ENCODE peak calls at places on chromosomes 5 and 9, in four cellular contexts. One of them, this sample, is unnamed. For H3K4me1, the result is how much of the 10 kb centered on the place peaks cover.

GRCh38 chr9:130276121-130276520 is 10.6 kb downstream of the HMCN2 start:
- DNase-seq in tibial artery: no peak
- DNase-seq in body of pancreas: no peak
- DNase-seq in colonic mucosa: no peak
- DNase-seq in this sample: no peak

GRCh38 chr5:138610468-138611294 is 35.5 kb upstream of the HSPA9 start:
- DNase-seq in colonic mucosa: no peak
- DNase-seq in body of pancreas: no peak
- DNase-seq in tibial artery: no peak
- DNase-seq in this sample: no peak

GRCh38 chr5:105392710-105393149 is 1830.1 kb upstream of the NUDT12 start:
- DNase-seq in body of pancreas: no peak
- DNase-seq in colonic mucosa: no peak
- DNase-seq in tibial artery: no peak
- DNase-seq in this sample: no peak

GRCh38 chr9:23232831-23233230 is 593.2 kb downstream of the ELAVL2 start:
- DNase-seq in colonic mucosa: no peak
- DNase-seq in body of pancreas: no peak
- DNase-seq in tibial artery: no peak
- DNase-seq in this sample: no peak

GRCh38 chr5:154474267-154474956 is 3.6 kb downstream of the HAND1 start:
- DNase-seq in tibial artery: no peak
- DNase-seq in colonic mucosa: no peak
- DNase-seq in body of pancreas: no peak
- DNase-seq in this sample: no peak

GRCh38 chr5:139711852-139712171 is 63.7 kb downstream of the CXXC5 start:
- DNase-seq in body of pancreas: peak
- DNase-seq in tibial artery: no peak
- DNase-seq in colonic mucosa: no peak
- DNase-seq in this sample: no peak

GRCh38 chr9:132955123-132955522 is 10.7 kb upstream of the TSC1 start:
- DNase-seq in tibial artery: no peak
- DNase-seq in colonic mucosa: no peak
- DNase-seq in body of pancreas: no peak
- DNase-seq in this sample: no peak

GRCh38 chr5:154397652-154398406 is 48.0 kb upstream of the SAP30L start:
- DNase-seq in body of pancreas: peak
- DNase-seq in tibial artery: no peak
- DNase-seq in colonic mucosa: peak
- DNase-seq in this sample: no peak

GRCh38 chr9:4241552-4241951 is 58.3 kb downstream of the GLIS3 start:
- DNase-seq in tibial artery: no peak
- DNase-seq in colonic mucosa: no peak
- DNase-seq in body of pancreas: no peak
- DNase-seq in this sample: no peak

GRCh38 chr9:134289241-134289875 is 36.9 kb upstream of the RXRA start:
- DNase-seq in body of pancreas: no peak
- DNase-seq in tibial artery: no peak
- DNase-seq in colonic mucosa: no peak
- DNase-seq in this sample: no peak

GRCh38 chr9:96009690-96010477 is 134.4 kb downstream of the ERCC6L2 start:
- DNase-seq in body of pancreas: no peak
- DNase-seq in colonic mucosa: no peak
- DNase-seq in tibial artery: no peak
- DNase-seq in this sample: no peak

GRCh38 chr9:93132287-93132927 is 1.6 kb downstream of the NINJ1 start:
- DNase-seq in colonic mucosa: peak
- DNase-seq in body of pancreas: peak
- DNase-seq in tibial artery: peak
- DNase-seq in this sample: no peak

GRCh38 chr5:114249838-114250237 is 112.0 kb upstream of the KCNN2 start:
- DNase-seq in body of pancreas: no peak
- DNase-seq in colonic mucosa: no peak
- DNase-seq in tibial artery: no peak
- DNase-seq in this sample: no peak

GRCh38 chr9:22237497-22238363 is 208.9 kb upstream of the DMRTA1 start:
- DNase-seq in body of pancreas: no peak
- DNase-seq in colonic mucosa: no peak
- DNase-seq in tibial artery: no peak
- DNase-seq in this sample: no peak

GRCh38 chr5:143714629-143715028 is 97.3 kb upstream of the HMHB1 start:
- DNase-seq in tibial artery: no peak
- DNase-seq in colonic mucosa: no peak
- DNase-seq in body of pancreas: no peak
- DNase-seq in this sample: no peak

GRCh38 chr9:132589148-132590036 is 7.0 kb downstream of the BARHL1 start:
- DNase-seq in tibial artery: no peak
- DNase-seq in colonic mucosa: no peak
- DNase-seq in body of pancreas: no peak
- DNase-seq in this sample: no peak

DNA sequence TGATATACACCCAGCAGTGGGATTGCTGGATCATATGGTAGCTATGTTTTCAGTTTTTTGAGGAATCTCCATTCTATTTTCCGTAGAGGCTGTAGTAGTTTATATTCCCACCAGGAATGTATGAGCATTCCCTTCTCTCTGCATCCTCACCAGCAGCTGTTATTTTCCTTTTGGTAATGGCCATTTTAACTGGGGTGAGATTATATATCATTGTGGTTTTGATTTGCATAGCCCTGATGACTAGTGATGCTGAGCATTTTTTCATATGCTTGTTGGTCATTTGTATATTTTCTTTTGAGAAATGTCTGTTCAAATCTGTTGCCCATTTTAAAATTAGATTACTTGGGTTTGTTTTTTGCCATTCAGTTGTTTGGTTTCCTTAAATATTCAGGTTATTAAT is 11.2 kb upstream of the PPIC start:
- DNase-seq in body of pancreas: no peak
- DNase-seq in tibial artery: no peak
- DNase-seq in colonic mucosa: no peak
- DNase-seq in this sample: no peak
- TF ChIP-seq CTCF in body of pancreas: no peak
- TF ChIP-seq CTCF in tibial artery: no peak
- TF ChIP-seq CTCF in colonic mucosa: no peak
- TF ChIP-seq CTCF in this sample: no peak

GRCh38 chr5:80140496-80140895 is 105.3 kb downstream of the THBS4 start:
- DNase-seq in colonic mucosa: no peak
- DNase-seq in tibial artery: no peak
- DNase-seq in body of pancreas: no peak
- DNase-seq in this sample: no peak
- H3K4me1 ChIP-seq in colonic mucosa: under half
- H3K4me1 ChIP-seq in tibial artery: under half
- H3K4me1 ChIP-seq in body of pancreas: under half
- H3K4me1 ChIP-seq in this sample: under half

GRCh38 chr5:7592910-7593309 is 197.0 kb downstream of the ADCY2 start:
- DNase-seq in tibial artery: no peak
- DNase-seq in colonic mucosa: no peak
- DNase-seq in body of pancreas: peak
- DNase-seq in this sample: no peak
- TF ChIP-seq CTCF in tibial artery: no peak
- TF ChIP-seq CTCF in colonic mucosa: no peak
- TF ChIP-seq CTCF in body of pancreas: no peak
- TF ChIP-seq CTCF in this sample: no peak

DNA sequence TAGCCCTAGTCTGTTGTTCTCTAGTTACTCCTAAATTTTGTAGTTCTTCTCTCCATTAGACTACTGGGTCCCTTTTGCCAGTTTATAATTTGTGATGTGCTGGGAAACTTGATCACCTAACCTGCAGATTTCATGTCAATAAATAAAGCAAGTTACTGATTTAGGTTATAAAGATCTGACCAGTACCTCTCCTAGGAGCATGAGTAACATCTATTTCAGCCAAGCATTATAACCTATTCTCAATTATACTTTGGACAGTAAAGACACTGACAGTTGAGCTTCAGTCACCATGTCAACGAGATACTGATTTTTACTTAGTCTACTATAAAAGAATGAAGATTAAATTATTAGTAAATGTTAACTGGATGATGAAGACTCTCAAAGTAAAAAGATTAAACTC is 36.7 kb downstream of the CSNK1A1 start:
- DNase-seq in body of pancreas: no peak
- DNase-seq in colonic mucosa: no peak
- DNase-seq in tibial artery: no peak
- DNase-seq in this sample: no peak
- H3K4me1 ChIP-seq in body of pancreas: under half
- H3K4me1 ChIP-seq in colonic mucosa: under half
- H3K4me1 ChIP-seq in tibial artery: under half
- H3K4me1 ChIP-seq in this sample: under half